ENCODE peak calls at places on chromosomes 7 and 10, in four cellular contexts. One of them, this sample, is unnamed.

GRCh38 chr7:379456-380225 is 89.7 kb downstream of the FOXL3 start:
- DNase-seq in adipocyte: peak; percentile 18
- DNase-seq in mammary epithelial cell: no peak
- DNase-seq in endothelial cell of umbilical vein: no peak
- DNase-seq in this sample: peak; percentile 64

GRCh38 chr10:114492351-114493037 is 88.2 kb upstream of the AFAP1L2 start:
- DNase-seq in mammary epithelial cell: no peak
- DNase-seq in adipocyte: no peak
- DNase-seq in endothelial cell of umbilical vein: peak; percentile 69
- DNase-seq in this sample: no peak

GRCh38 chr10:6297951-6298381 is 95.2 kb downstream of the PFKFB3 start:
- DNase-seq in adipocyte: peak; percentile 21
- DNase-seq in endothelial cell of umbilical vein: no peak
- DNase-seq in mammary epithelial cell: no peak
- DNase-seq in this sample: no peak

GRCh38 chr7:118918556-118918955 is 694.1 kb downstream of the ANKRD7 start:
- DNase-seq in endothelial cell of umbilical vein: no peak
- DNase-seq in adipocyte: peak; percentile 4
- DNase-seq in mammary epithelial cell: peak; percentile 4
- DNase-seq in this sample: no peak

GRCh38 chr7:81098213-81098612 is 179.4 kb upstream of the SEMA3C start:
- DNase-seq in adipocyte: no peak
- DNase-seq in mammary epithelial cell: no peak
- DNase-seq in endothelial cell of umbilical vein: no peak
- DNase-seq in this sample: no peak

GRCh38 chr7:84536256-84536870 is 341.8 kb upstream of the SEMA3A start:
- DNase-seq in endothelial cell of umbilical vein: no peak
- DNase-seq in adipocyte: peak; percentile 6
- DNase-seq in mammary epithelial cell: no peak
- DNase-seq in this sample: no peak

GRCh38 chr7:36348256-36348655 is 41.4 kb upstream of the ANLN start:
- DNase-seq in adipocyte: peak; percentile 55
- DNase-seq in mammary epithelial cell: no peak
- DNase-seq in endothelial cell of umbilical vein: peak; percentile 43
- DNase-seq in this sample: no peak

GRCh38 chr7:75690121-75690523 is 48.6 kb downstream of the HIP1 start:
- DNase-seq in mammary epithelial cell: no peak
- DNase-seq in adipocyte: no peak
- DNase-seq in endothelial cell of umbilical vein: no peak
- DNase-seq in this sample: no peak

GRCh38 chr10:3057946-3058345 is 9.4 kb upstream of the PFKP start:
- DNase-seq in endothelial cell of umbilical vein: no peak
- DNase-seq in adipocyte: no peak
- DNase-seq in mammary epithelial cell: no peak
- DNase-seq in this sample: no peak

DNA sequence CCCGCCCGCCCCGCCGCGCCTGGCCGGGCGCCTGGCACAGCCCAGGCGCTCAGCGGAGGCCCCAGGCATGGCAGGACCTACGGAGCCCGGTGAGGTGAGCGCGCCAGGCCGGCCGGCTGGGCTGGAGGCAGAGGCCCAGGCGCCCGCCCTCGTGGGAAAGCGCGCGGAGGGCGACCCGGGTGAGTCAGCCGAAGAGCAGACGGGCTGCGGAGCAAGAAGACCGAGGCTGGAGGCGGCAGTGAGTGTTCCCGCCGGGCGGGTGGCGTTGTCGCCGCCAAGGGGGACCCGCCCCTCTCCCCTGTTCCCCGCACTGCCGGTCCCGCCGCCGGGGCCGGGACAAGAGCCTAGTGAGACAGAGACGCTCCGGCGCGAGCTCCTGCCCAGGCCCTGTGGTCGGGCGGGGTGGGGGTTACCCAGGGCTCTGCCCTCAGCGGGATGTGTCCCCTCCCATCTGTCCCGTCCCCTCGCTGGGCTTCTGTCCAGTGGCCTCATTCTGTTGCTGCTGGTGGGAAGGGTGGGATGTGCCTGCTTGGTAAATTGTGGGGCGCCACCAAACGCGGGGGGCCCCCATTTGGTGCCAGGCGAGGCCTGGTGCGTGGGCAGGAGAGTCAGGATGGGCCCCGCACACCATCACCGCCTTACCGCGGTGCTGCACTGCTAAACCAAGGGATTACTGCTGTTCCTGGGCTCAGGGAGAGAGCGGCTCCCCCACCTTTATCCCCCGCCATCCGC is 17.0 kb upstream of the NODAL start:
- DNase-seq in endothelial cell of umbilical vein: peak; percentile 79
- DNase-seq in mammary epithelial cell: peak; percentile 62
- DNase-seq in adipocyte: peak; percentile 92
- DNase-seq in this sample: peak; percentile 72
- H3K9ac ChIP-seq in endothelial cell of umbilical vein: no peak overlapping the region
- H3K9ac ChIP-seq in mammary epithelial cell: no peak overlapping the region
- H3K9ac ChIP-seq in adipocyte: no peak overlapping the region
- H3K9ac ChIP-seq in this sample: no peak overlapping the region

GRCh38 chr10:13949844-13950542 is 363.2 kb downstream of the PRPF18 start:
- DNase-seq in mammary epithelial cell: peak; percentile 38
- DNase-seq in endothelial cell of umbilical vein: peak; percentile 22
- DNase-seq in adipocyte: peak; percentile 77
- DNase-seq in this sample: no peak
- H3K9ac ChIP-seq in mammary epithelial cell: no peak overlapping the region
- H3K9ac ChIP-seq in endothelial cell of umbilical vein: no peak overlapping the region
- H3K9ac ChIP-seq in adipocyte: peak overlapping the region; percentile 39
- H3K9ac ChIP-seq in this sample: no peak overlapping the region

DNA sequence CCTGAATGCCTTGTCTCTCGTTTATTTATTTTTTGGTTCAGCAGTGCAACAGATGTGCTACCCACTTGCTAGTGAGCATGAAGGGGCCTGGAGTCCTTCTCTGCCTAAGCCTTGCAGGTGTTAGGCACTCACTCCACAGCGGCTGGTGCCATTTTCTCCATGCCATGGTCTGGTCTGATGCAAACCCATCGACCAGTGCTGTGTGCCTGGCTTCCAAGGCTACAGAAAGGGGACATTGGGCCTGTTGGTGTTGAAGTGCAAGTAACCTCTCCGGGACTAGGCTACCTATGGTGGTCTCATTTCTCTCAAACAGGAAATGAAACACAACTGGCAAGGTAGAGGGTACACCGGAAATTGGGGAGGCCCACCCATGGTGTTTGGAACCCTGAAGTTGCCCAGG is 198.1 kb downstream of the ADARB2 start:
- DNase-seq in endothelial cell of umbilical vein: no peak
- DNase-seq in mammary epithelial cell: no peak
- DNase-seq in adipocyte: no peak
- DNase-seq in this sample: no peak
- H3K9ac ChIP-seq in endothelial cell of umbilical vein: no peak overlapping the region
- H3K9ac ChIP-seq in mammary epithelial cell: no peak overlapping the region
- H3K9ac ChIP-seq in adipocyte: no peak overlapping the region
- H3K9ac ChIP-seq in this sample: no peak overlapping the region

GRCh38 chr10:17222329-17222728 is 5.7 kb upstream of the VIM start:
- DNase-seq in endothelial cell of umbilical vein: no peak
- DNase-seq in mammary epithelial cell: no peak
- DNase-seq in adipocyte: no peak
- DNase-seq in this sample: no peak
- H3K9ac ChIP-seq in endothelial cell of umbilical vein: no peak overlapping the region
- H3K9ac ChIP-seq in mammary epithelial cell: no peak overlapping the region
- H3K9ac ChIP-seq in adipocyte: no peak overlapping the region
- H3K9ac ChIP-seq in this sample: no peak overlapping the region

This sample was measured in neural progenitor cell.